ENCODE peak calls at places on chromosomes 5 and 9, in four cellular contexts. One of them, this sample, is unnamed.

GRCh38 chr5:161925960-161926359 is 78.0 kb downstream of the GABRA1 start:
- DNase-seq in endothelial cell: no peak
- DNase-seq in cardiac fibroblast: no peak
- DNase-seq in astrocyte of the spinal cord: no peak
- DNase-seq in this sample: no peak

GRCh38 chr5:135498662-135498995 is 37.1 kb downstream of the NEUROG1 start:
- DNase-seq in cardiac fibroblast: no peak
- DNase-seq in endothelial cell: no peak
- DNase-seq in astrocyte of the spinal cord: no peak
- DNase-seq in this sample: no peak

GRCh38 chr5:13215370-13215769 is 729.1 kb downstream of the DNAH5 start:
- DNase-seq in cardiac fibroblast: no peak
- DNase-seq in endothelial cell: no peak
- DNase-seq in astrocyte of the spinal cord: no peak
- DNase-seq in this sample: no peak

GRCh38 chr9:134983094-134983493 is 65.4 kb upstream of the FCN1 start:
- DNase-seq in astrocyte of the spinal cord: no peak
- DNase-seq in endothelial cell: peak
- DNase-seq in cardiac fibroblast: peak
- DNase-seq in this sample: no peak

GRCh38 chr9:75061169-75061568 is 26.8 kb downstream of the NMRK1 start:
- DNase-seq in endothelial cell: no peak
- DNase-seq in cardiac fibroblast: no peak
- DNase-seq in astrocyte of the spinal cord: no peak
- DNase-seq in this sample: no peak

GRCh38 chr9:75228893-75229292 is 140.6 kb downstream of the OSTF1 start:
- DNase-seq in cardiac fibroblast: no peak
- DNase-seq in astrocyte of the spinal cord: no peak
- DNase-seq in endothelial cell: no peak
- DNase-seq in this sample: no peak

GRCh38 chr9:103755986-103756385 is 338.1 kb upstream of the SMC2 start:
- DNase-seq in cardiac fibroblast: peak
- DNase-seq in astrocyte of the spinal cord: no peak
- DNase-seq in endothelial cell: no peak
- DNase-seq in this sample: no peak

GRCh38 chr9:94860678-94861588 is 134.4 kb downstream of the AOPEP start:
- DNase-seq in cardiac fibroblast: peak
- DNase-seq in astrocyte of the spinal cord: peak
- DNase-seq in endothelial cell: no peak
- DNase-seq in this sample: peak

GRCh38 chr5:57302643-57303042 is 128.8 kb downstream of the GPBP1 start:
- DNase-seq in cardiac fibroblast: peak
- DNase-seq in astrocyte of the spinal cord: peak
- DNase-seq in endothelial cell: no peak
- DNase-seq in this sample: peak

GRCh38 chr5:103474671-103475070 is 87.9 kb downstream of the NUDT12 start:
- DNase-seq in endothelial cell: no peak
- DNase-seq in cardiac fibroblast: peak
- DNase-seq in astrocyte of the spinal cord: no peak
- DNase-seq in this sample: peak

GRCh38 chr5:180352116-180352975 is 790 bp downstream of the GFPT2 start:
- DNase-seq in astrocyte of the spinal cord: no peak
- DNase-seq in cardiac fibroblast: peak
- DNase-seq in endothelial cell: peak
- DNase-seq in this sample: no peak

GRCh38 chr9:9318959-9319505 is 1293.8 kb downstream of the PTPRD start:
- DNase-seq in astrocyte of the spinal cord: no peak
- DNase-seq in endothelial cell: no peak
- DNase-seq in cardiac fibroblast: no peak
- DNase-seq in this sample: no peak

GRCh38 chr5:72955143-72955767 is 586 bp upstream of the FCHO2 start:
- DNase-seq in astrocyte of the spinal cord: no peak
- DNase-seq in cardiac fibroblast: no peak
- DNase-seq in endothelial cell: peak
- DNase-seq in this sample: no peak

GRCh38 chr9:110173322-110173642 is 34.7 kb downstream of the C9orf152 start:
- DNase-seq in astrocyte of the spinal cord: no peak
- DNase-seq in cardiac fibroblast: no peak
- DNase-seq in endothelial cell: no peak
- DNase-seq in this sample: no peak

GRCh38 chr9:89137548-89138462 is 40.8 kb downstream of the SHC3 start:
- DNase-seq in cardiac fibroblast: peak
- DNase-seq in endothelial cell: no peak
- DNase-seq in astrocyte of the spinal cord: peak
- DNase-seq in this sample: peak

GRCh38 chr5:177520906-177521513 is 4.2 kb upstream of the DDX41 start:
- DNase-seq in astrocyte of the spinal cord: no peak
- DNase-seq in cardiac fibroblast: no peak
- DNase-seq in endothelial cell: no peak
- DNase-seq in this sample: no peak
- TF ChIP-seq CTCF in astrocyte of the spinal cord: peak
- TF ChIP-seq CTCF in cardiac fibroblast: peak
- TF ChIP-seq CTCF in endothelial cell: no peak
- TF ChIP-seq CTCF in this sample: peak

GRCh38 chr5:37774912-37775483 is 64.8 kb downstream of the GDNF start:
- DNase-seq in cardiac fibroblast: peak
- DNase-seq in astrocyte of the spinal cord: no peak
- DNase-seq in endothelial cell: no peak
- DNase-seq in this sample: peak
- TF ChIP-seq CTCF in cardiac fibroblast: peak
- TF ChIP-seq CTCF in astrocyte of the spinal cord: peak
- TF ChIP-seq CTCF in endothelial cell: peak
- TF ChIP-seq CTCF in this sample: peak

GRCh38 chr5:34919077-34919476 is 3.6 kb downstream of the BRIX1 start:
- DNase-seq in cardiac fibroblast: peak
- DNase-seq in astrocyte of the spinal cord: no peak
- DNase-seq in endothelial cell: no peak
- DNase-seq in this sample: no peak
- TF ChIP-seq CTCF in cardiac fibroblast: no peak
- TF ChIP-seq CTCF in astrocyte of the spinal cord: no peak
- TF ChIP-seq CTCF in endothelial cell: no peak
- TF ChIP-seq CTCF in this sample: peak

GRCh38 chr9:118170032-118170955 is 466.1 kb downstream of the TLR4 start:
- DNase-seq in cardiac fibroblast: peak
- DNase-seq in endothelial cell: peak
- DNase-seq in astrocyte of the spinal cord: peak
- DNase-seq in this sample: peak
- TF ChIP-seq CTCF in cardiac fibroblast: peak
- TF ChIP-seq CTCF in endothelial cell: no peak
- TF ChIP-seq CTCF in astrocyte of the spinal cord: peak
- TF ChIP-seq CTCF in this sample: peak

DNA sequence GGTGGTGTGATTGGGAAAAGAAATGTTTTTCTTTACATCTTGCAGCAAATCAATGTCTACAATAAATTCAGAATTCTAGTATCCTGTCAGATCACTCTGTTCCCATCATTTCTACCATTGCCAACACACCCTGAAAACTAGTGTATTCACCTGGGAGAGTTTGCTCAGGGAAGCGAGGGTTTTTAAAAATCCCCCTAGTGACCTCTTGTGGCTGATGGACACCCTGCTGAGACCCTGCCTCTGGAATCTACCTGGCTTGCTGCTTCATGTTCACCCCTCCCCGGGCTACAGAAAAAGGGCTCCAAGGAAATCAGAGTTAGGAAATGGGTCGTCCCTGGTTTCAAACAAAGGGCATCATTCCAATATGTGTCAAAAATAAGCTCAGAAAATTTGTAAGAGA is 21.4 kb upstream of the ALDOB start:
- DNase-seq in endothelial cell: no peak
- DNase-seq in astrocyte of the spinal cord: no peak
- DNase-seq in cardiac fibroblast: no peak
- DNase-seq in this sample: no peak
- TF ChIP-seq CTCF in endothelial cell: no peak
- TF ChIP-seq CTCF in astrocyte of the spinal cord: no peak
- TF ChIP-seq CTCF in cardiac fibroblast: no peak
- TF ChIP-seq CTCF in this sample: no peak

GRCh38 chr5:74765929-74766328 is 988 bp downstream of the GFM2 start:
- DNase-seq in astrocyte of the spinal cord: no peak
- DNase-seq in cardiac fibroblast: no peak
- DNase-seq in endothelial cell: no peak
- DNase-seq in this sample: no peak

GRCh38 chr5:74763504-74763903 is 3.4 kb downstream of the GFM2 start:
- DNase-seq in endothelial cell: no peak
- DNase-seq in astrocyte of the spinal cord: no peak
- DNase-seq in cardiac fibroblast: peak
- DNase-seq in this sample: no peak

GRCh38 chr5:74762599-74762998 is 4.3 kb downstream of the GFM2 start:
- DNase-seq in astrocyte of the spinal cord: peak
- DNase-seq in cardiac fibroblast: peak
- DNase-seq in endothelial cell: no peak
- DNase-seq in this sample: peak

GRCh38 chr5:74765201-74765600 is 1.7 kb downstream of the GFM2 start:
- DNase-seq in astrocyte of the spinal cord: peak
- DNase-seq in endothelial cell: no peak
- DNase-seq in cardiac fibroblast: no peak
- DNase-seq in this sample: no peak

DNA sequence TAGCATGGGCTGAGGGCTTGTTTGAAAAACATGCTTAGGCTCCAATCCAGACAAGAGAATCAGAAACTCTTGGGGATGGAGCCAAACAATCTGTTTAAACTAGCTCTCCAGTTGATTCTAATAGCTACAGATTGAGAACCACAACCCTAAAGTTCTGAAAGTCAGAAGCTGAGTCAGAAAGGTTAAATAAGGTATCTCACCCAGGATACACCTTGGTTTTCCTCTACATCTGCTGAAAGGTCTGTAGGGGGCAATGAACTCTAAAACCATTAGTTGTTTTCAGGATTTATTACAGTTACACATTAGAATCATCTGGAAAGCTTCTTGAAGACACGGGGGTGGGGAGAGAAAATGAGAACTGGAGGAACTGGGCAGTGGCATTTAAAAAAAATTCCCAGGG is 5.7 kb downstream of the GFM2 start:
- DNase-seq in endothelial cell: no peak
- DNase-seq in astrocyte of the spinal cord: no peak
- DNase-seq in cardiac fibroblast: no peak
- DNase-seq in this sample: no peak
- TF ChIP-seq CTCF in endothelial cell: no peak
- TF ChIP-seq CTCF in astrocyte of the spinal cord: no peak
- TF ChIP-seq CTCF in cardiac fibroblast: no peak
- TF ChIP-seq CTCF in this sample: peak